ENCODE peak calls at places on chromosomes 11 and 22, in six cellular contexts. F is H1, X is SK-N-SH, W is K562, H is HCT116, Y is GM12878. E is an unnamed sample.

GRCh38 chr11:113401718-113402117 is 14.1 kb downstream of the ANKK1 start:
- DNase-seq in F (no peak), X (peak), W (no peak), H (peak), Y (no peak), E (no peak)

GRCh38 chr11:110948112-110948511 is 235.9 kb upstream of the ARHGAP20 start:
- DNase-seq in F (no peak), X (no peak), W (no peak), H (no peak), Y (no peak), E (no peak)

GRCh38 chr22:24386814-24387550 is 40.4 kb upstream of the ADORA2A start:
- DNase-seq in F (no peak), X (no peak), W (no peak), H (no peak), Y (no peak), E (no peak)

GRCh38 chr22:44701824-44702478 is at the start of gene PRR5:
- DNase-seq in F (no peak), X (peak), W (peak), H (peak), Y (no peak), E (peak)

GRCh38 chr22:22761963-22762772 is 117.8 kb downstream of the GGTLC2 start:
- DNase-seq in F (no peak), X (peak), W (no peak), H (no peak), Y (no peak), E (no peak)

GRCh38 chr11:116696381-116696941 is 76.3 kb downstream of the BUD13 start:
- DNase-seq in F (no peak), X (peak), W (no peak), H (no peak), Y (no peak), E (no peak)

GRCh38 chr11:1502168-1502955 is 15.8 kb upstream of the MOB2 start:
- DNase-seq in F (no peak), X (no peak), W (no peak), H (no peak), Y (no peak), E (no peak)

GRCh38 chr11:62665075-62665629 is at the start of the genes C11orf98 and CSKMT:
- DNase-seq in F (peak), X (peak), W (peak), H (peak), Y (no peak), E (peak)

GRCh38 chr22:24583221-24583971 is 9.5 kb downstream of the LRRC75B start:
- DNase-seq in F (no peak), X (peak), W (no peak), H (no peak), Y (no peak), E (no peak)

GRCh38 chr11:109772846-109773400 is 320.3 kb upstream of the ZC3H12C start:
- DNase-seq in F (no peak), X (peak), W (no peak), H (no peak), Y (no peak), E (no peak)

GRCh38 chr11:119317592-119318239 is 786 bp upstream of the MCAM start:
- DNase-seq in F (no peak), X (peak), W (no peak), H (no peak), Y (no peak), E (no peak)

GRCh38 chr11:119319136-119319701 is 2.3 kb upstream of the MCAM start:
- DNase-seq in F (no peak), X (no peak), W (no peak), H (no peak), Y (no peak), E (no peak)

GRCh38 chr11:119316729-119317591 is at the start of gene MCAM:
- DNase-seq in F (no peak), X (peak), W (peak), H (no peak), Y (no peak), E (no peak)

GRCh38 chr11:119319702-119320592 is 3.0 kb upstream of the MCAM start:
- DNase-seq in F (no peak), X (no peak), W (peak), H (no peak), Y (no peak), E (no peak)

DNA sequence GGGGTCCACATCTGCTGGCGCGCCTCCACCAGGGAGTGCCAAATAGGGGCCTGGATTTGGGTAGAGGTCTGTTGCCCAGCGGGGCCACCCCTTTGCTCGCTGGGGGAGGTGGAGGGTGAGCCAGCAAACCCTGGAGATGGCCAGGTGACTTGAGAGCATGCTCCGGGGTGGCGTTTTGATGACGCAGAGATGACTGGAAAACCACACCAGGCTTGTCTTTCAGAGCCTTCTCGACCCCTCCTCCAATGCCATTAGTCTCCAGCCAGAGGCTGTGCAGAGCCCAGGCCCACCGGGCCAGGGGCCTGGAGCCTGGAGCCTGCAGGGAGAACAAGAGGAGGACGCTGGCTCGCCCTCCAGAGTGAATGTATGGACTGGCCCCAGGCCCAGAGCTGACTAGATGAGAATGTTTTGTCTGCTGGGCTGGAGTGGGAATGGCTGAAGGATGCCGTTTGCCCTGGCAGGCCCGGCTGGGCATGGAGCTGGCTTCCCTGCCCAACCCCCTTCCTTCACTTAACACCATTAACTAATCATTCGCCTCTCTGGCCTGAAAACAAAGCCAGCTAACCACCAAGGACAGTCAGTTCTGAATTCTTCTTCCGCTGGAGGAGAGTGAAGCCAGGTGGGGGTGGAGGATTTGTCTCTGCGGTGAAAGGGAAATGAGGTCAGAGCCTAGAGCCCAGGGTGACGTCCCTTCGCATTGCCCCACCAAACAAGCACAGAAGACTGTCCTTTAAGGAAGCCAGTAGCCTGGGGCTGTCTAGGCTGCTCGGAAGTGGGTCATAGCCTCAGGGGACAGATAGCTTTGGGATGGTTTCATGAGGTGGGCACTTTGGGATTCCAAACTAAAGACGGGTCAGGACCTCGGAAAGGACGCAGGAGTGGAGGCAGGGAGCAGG is 1.6 kb upstream of the MCAM start:
- DNase-seq in F (no peak), X (peak), W (peak), H (no peak), Y (peak), E (no peak)
- TF ChIP-seq JUND in F (no peak), X (no peak), W (peak), H (no peak), Y (peak), E (no peak)

DNA sequence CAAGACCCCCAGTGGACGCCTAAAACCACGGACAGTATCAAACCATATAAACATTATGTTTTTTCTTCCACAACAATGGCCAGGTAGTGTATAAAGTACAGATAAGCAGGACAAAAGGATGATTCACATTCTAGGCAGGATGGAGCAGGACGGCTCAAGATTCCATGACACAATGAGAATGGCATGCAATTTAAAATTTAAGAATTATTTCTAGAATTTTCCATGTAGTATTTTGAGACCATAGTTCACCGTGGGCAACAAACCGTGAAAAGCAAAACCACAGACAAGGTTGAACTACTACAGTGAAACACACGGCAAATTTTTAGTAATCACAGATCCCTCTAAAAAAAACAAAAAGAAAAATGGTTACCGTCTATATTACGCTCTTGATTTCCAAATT is 7.5 kb downstream of the NARS2 start:
- DNase-seq in F (no peak), X (no peak), W (no peak), H (no peak), Y (no peak), E (no peak)
- TF ChIP-seq JUND in F (no peak), X (peak), W (no peak), H (no peak), Y (no peak), E (no peak)

GRCh38 chr11:85764796-85765195 is 46.1 kb downstream of the SYTL2 start:
- DNase-seq in F (no peak), X (no peak), W (no peak), H (no peak), Y (no peak), E (no peak)
- TF ChIP-seq JUND in F (no peak), X (no peak), W (no peak), H (no peak), Y (no peak), E (no peak)

GRCh38 chr22:49561976-49562375 is 265.7 kb downstream of the BRD1 start:
- DNase-seq in F (no peak), X (no peak), W (no peak), H (no peak), Y (no peak), E (no peak)

GRCh38 chr22:49564054-49564453 is 263.6 kb downstream of the BRD1 start:
- DNase-seq in F (no peak), X (no peak), W (no peak), H (no peak), Y (no peak), E (no peak)

GRCh38 chr22:49564666-49565515 is 262.8 kb downstream of the BRD1 start:
- DNase-seq in F (no peak), X (no peak), W (no peak), H (no peak), Y (no peak), E (no peak)

GRCh38 chr22:49562685-49563249 is 264.9 kb downstream of the BRD1 start:
- DNase-seq in F (no peak), X (no peak), W (no peak), H (no peak), Y (no peak), E (no peak)

DNA sequence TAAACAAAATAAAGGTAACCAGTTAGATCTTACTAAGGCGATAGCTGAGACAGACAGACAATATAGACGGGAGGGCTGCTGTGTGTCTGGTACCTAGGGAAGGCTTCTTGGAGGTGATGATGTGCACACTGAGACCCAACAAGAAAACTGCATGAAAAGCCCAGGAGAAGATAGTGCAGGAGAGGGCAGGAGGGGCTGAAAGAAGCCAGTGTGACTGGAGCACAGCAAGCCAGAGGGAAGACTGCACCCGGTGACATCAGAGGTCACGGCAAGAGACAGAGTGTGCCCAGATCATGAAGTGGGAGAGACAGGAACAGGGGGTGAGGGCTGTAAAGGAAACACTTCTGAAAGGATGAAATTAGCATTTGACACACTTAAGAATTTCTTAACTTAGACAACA is 266.3 kb downstream of the BRD1 start:
- DNase-seq in F (no peak), X (no peak), W (no peak), H (no peak), Y (no peak), E (no peak)
- TF ChIP-seq JUND in F (no peak), X (no peak), W (no peak), H (no peak), Y (no peak), E (no peak)

DNA sequence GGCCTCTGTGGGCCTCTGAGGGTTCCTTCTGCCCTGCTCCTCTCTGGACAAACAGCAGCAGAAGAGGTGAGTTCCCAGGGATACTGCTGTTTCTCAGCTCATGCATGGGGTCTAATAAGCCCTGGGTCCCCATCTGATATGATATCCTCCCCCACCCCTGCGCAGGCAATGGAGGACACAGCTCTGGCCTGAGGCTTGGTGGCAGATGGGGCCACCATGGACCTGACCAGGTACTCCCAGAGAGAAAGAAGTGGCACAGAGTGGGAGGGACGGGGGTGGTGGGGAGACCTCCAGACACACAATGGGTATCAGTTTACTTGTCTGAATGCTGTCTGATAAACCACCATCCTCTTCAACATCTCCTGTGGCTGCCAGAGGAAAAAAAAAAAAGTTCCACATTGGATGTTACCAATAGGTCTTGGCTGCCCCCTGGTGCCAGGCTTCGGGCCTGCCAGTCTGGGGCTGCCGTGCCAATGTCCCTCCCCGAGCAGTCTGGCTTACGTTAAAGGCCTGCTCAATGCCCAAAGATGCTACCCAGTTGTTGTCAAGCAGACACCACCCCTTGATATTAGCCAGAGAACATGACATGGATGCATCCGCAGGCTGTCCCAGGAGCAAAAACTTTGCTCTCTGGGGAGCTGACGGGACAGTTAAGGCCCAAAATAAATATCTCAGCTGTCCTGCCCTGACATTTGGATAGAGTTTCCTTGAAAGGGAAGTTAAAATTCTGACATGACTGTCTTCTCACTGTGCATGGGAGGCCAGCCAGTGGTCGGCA is 27.9 kb upstream of the ABCC8 start:
- DNase-seq in F (no peak), X (peak), W (peak), H (peak), Y (no peak), E (peak)
- TF ChIP-seq JUND in F (no peak), X (no peak), W (no peak), H (no peak), Y (no peak), E (no peak)

E was measured in T47D.